ENCODE peak calls at places on chromosomes 12 and 14, in six cellular contexts. One of them, this sample, is unnamed.

GRCh38 chr14:73223049-73223448 is 14.3 kb upstream of the PAPLN start:
- DNase-seq in thoracic aorta: no peak
- DNase-seq in IMR-90: no peak
- DNase-seq in Right ventricle myocardium superior: no peak
- DNase-seq in activated B cell treated with CpG ODN at 0.5 μM for 24 hours: no peak
- DNase-seq in sciatic nerve: no peak
- DNase-seq in this sample: no peak

GRCh38 chr12:30988887-30989286 is 62.3 kb downstream of the TSPAN11 start:
- DNase-seq in thoracic aorta: no peak
- DNase-seq in IMR-90: no peak
- DNase-seq in Right ventricle myocardium superior: no peak
- DNase-seq in activated B cell treated with CpG ODN at 0.5 μM for 24 hours: no peak
- DNase-seq in sciatic nerve: no peak
- DNase-seq in this sample: no peak

GRCh38 chr12:106766393-106766826 is 8.1 kb upstream of the RIC8B start:
- DNase-seq in thoracic aorta: no peak
- DNase-seq in IMR-90: no peak
- DNase-seq in Right ventricle myocardium superior: peak
- DNase-seq in activated B cell treated with CpG ODN at 0.5 μM for 24 hours: no peak
- DNase-seq in sciatic nerve: peak
- DNase-seq in this sample: peak

GRCh38 chr12:127389923-127390322 is 877.0 kb upstream of the TMEM132C start:
- DNase-seq in thoracic aorta: no peak
- DNase-seq in IMR-90: peak
- DNase-seq in Right ventricle myocardium superior: no peak
- DNase-seq in activated B cell treated with CpG ODN at 0.5 μM for 24 hours: no peak
- DNase-seq in sciatic nerve: no peak
- DNase-seq in this sample: no peak

GRCh38 chr12:116153983-116154382 is 123.5 kb downstream of the MED13L start:
- DNase-seq in thoracic aorta: no peak
- DNase-seq in IMR-90: no peak
- DNase-seq in Right ventricle myocardium superior: no peak
- DNase-seq in activated B cell treated with CpG ODN at 0.5 μM for 24 hours: no peak
- DNase-seq in sciatic nerve: no peak
- DNase-seq in this sample: no peak

GRCh38 chr14:99037777-99038176 is 234.2 kb downstream of the BCL11B start:
- DNase-seq in thoracic aorta: no peak
- DNase-seq in IMR-90: no peak
- DNase-seq in Right ventricle myocardium superior: no peak
- DNase-seq in activated B cell treated with CpG ODN at 0.5 μM for 24 hours: no peak
- DNase-seq in sciatic nerve: no peak
- DNase-seq in this sample: no peak

GRCh38 chr14:64758711-64759554 is 54.7 kb downstream of the PLEKHG3 start:
- DNase-seq in thoracic aorta: no peak
- DNase-seq in IMR-90: peak
- DNase-seq in Right ventricle myocardium superior: no peak
- DNase-seq in activated B cell treated with CpG ODN at 0.5 μM for 24 hours: no peak
- DNase-seq in sciatic nerve: no peak
- DNase-seq in this sample: no peak

GRCh38 chr12:51926064-51926632 is 18.8 kb downstream of the ACVRL1 start:
- DNase-seq in thoracic aorta: no peak
- DNase-seq in IMR-90: no peak
- DNase-seq in Right ventricle myocardium superior: no peak
- DNase-seq in activated B cell treated with CpG ODN at 0.5 μM for 24 hours: no peak
- DNase-seq in sciatic nerve: peak
- DNase-seq in this sample: no peak

GRCh38 chr14:78074546-78074945 is 95.6 kb upstream of the NRXN3 start:
- DNase-seq in thoracic aorta: no peak
- DNase-seq in IMR-90: no peak
- DNase-seq in Right ventricle myocardium superior: peak
- DNase-seq in activated B cell treated with CpG ODN at 0.5 μM for 24 hours: no peak
- DNase-seq in sciatic nerve: no peak
- DNase-seq in this sample: peak

GRCh38 chr12:27733791-27734190 is 23.2 kb downstream of the MRPS35 start:
- DNase-seq in thoracic aorta: no peak
- DNase-seq in IMR-90: no peak
- DNase-seq in Right ventricle myocardium superior: no peak
- DNase-seq in activated B cell treated with CpG ODN at 0.5 μM for 24 hours: no peak
- DNase-seq in sciatic nerve: no peak
- DNase-seq in this sample: no peak